ENCODE peak calls at places on chromosomes 1 and 21, in six cellular contexts. K, Q, J, U, V and A are unnamed samples.

GRCh38 chr1:13492711-13493110 is 21.1 kb downstream of the LRRC38 start:
- ATAC-seq in J (peak), U (peak), K (no peak), Q (peak), V (no peak), A (no peak)

GRCh38 chr1:210235363-210236053 is 2.9 kb downstream of the SERTAD4 start:
- ATAC-seq in V (no peak), U (no peak), K (no peak), J (no peak), Q (no peak), A (no peak)

GRCh38 chr1:8481650-8482380 is 163.9 kb downstream of the SLC45A1 start:
- ATAC-seq in U (no peak), Q (no peak), K (no peak), V (no peak), J (no peak), A (no peak)

GRCh38 chr1:10975567-10976326 is 36.7 kb upstream of the TARDBP start:
- ATAC-seq in Q (no peak), U (no peak), V (peak), J (no peak), K (peak), A (peak)

GRCh38 chr1:194570449-194570848 is 1384.0 kb upstream of the B3GALT2 start:
- ATAC-seq in U (no peak), K (no peak), J (no peak), V (no peak), Q (no peak), A (no peak)

GRCh38 chr1:108949044-108949443 is 14.2 kb downstream of the CLCC1 start:
- ATAC-seq in U (no peak), V (no peak), K (no peak), J (no peak), Q (no peak), A (no peak)

GRCh38 chr1:18197299-18197698 is 89.7 kb downstream of the IGSF21 start:
- ATAC-seq in V (no peak), K (no peak), J (no peak), Q (no peak), U (no peak), A (no peak)

GRCh38 chr1:57138432-57139078 is 172.7 kb upstream of the C8B start:
- ATAC-seq in Q (no peak), V (no peak), U (no peak), J (no peak), K (no peak), A (no peak)

GRCh38 chr1:173669491-173669941 is at the start of gene ANKRD45:
- ATAC-seq in J (peak), Q (peak), K (peak), V (no peak), U (peak), A (no peak)

GRCh38 chr1:20634065-20634593 is 871 bp downstream of the PINK1 start:
- ATAC-seq in U (no peak), K (peak), J (no peak), V (peak), Q (no peak), A (no peak)

GRCh38 chr1:155681776-155682175 is 6.8 kb downstream of the YY1AP1 start:
- ATAC-seq in Q (no peak), J (peak), V (no peak), K (no peak), U (peak), A (no peak)

GRCh38 chr1:182990413-182991144 is 32.6 kb upstream of the LAMC1 start:
- ATAC-seq in J (no peak), V (no peak), U (no peak), K (peak), Q (peak), A (no peak)

GRCh38 chr1:183247066-183247465 is 61.0 kb downstream of the LAMC2 start:
- ATAC-seq in U (no peak), Q (no peak), J (no peak), K (no peak), V (no peak), A (no peak)

GRCh38 chr1:61865646-61866220 is 123.5 kb downstream of the PATJ start:
- ATAC-seq in U (peak), K (no peak), Q (peak), J (peak), V (no peak), A (peak)

GRCh38 chr1:8524637-8525157 is 206.8 kb downstream of the SLC45A1 start:
- ATAC-seq in V (no peak), J (no peak), Q (no peak), U (no peak), K (no peak), A (no peak)

GRCh38 chr1:42576935-42577334 is 81.3 kb upstream of the PPIH start:
- ATAC-seq in Q (no peak), U (no peak), K (no peak), J (no peak), V (no peak), A (no peak)

GRCh38 chr1:36139521-36139920 is 9.8 kb downstream of the TRAPPC3 start:
- ATAC-seq in V (no peak), K (no peak), Q (no peak), J (no peak), U (no peak), A (no peak)

GRCh38 chr1:216847385-216848036 is 124.3 kb upstream of the ESRRG start:
- ATAC-seq in U (no peak), J (no peak), K (peak), Q (no peak), V (no peak), A (no peak)

GRCh38 chr1:183550915-183551314 is 39.3 kb downstream of the NCF2 start:
- ATAC-seq in K (no peak), U (no peak), V (no peak), J (no peak), Q (no peak), A (no peak)

GRCh38 chr1:226962421-226963391 is 22.6 kb downstream of the COQ8A start:
- ATAC-seq in Q (no peak), K (no peak), J (no peak), U (peak), V (no peak), A (no peak)

GRCh38 chr1:53739109-53739681 is at the start of gene GLIS1:
- ATAC-seq in Q (peak), U (peak), K (peak), J (peak), V (peak), A (peak)

GRCh38 chr1:33312413-33312749 is 8.5 kb downstream of the A3GALT2 start:
- ATAC-seq in Q (no peak), J (no peak), U (peak), V (no peak), K (no peak), A (no peak)

GRCh38 chr1:50853325-50853724 is 106.7 kb downstream of the FAF1 start:
- ATAC-seq in Q (no peak), K (no peak), V (peak), U (no peak), J (no peak), A (no peak)

GRCh38 chr1:44212355-44213221 is 683 bp upstream of the DMAP1 start:
- ATAC-seq in J (no peak), U (no peak), V (no peak), Q (peak), K (no peak), A (peak)

GRCh38 chr1:245285168-245285567 is 130.4 kb downstream of the KIF26B start:
- ATAC-seq in V (no peak), Q (no peak), K (no peak), U (no peak), J (no peak), A (no peak)

GRCh38 chr1:38502772-38503171 is 356.8 kb downstream of the RRAGC start:
- ATAC-seq in V (no peak), Q (no peak), J (no peak), U (no peak), K (no peak), A (peak)

GRCh38 chr1:192771341-192771740 is 37.5 kb upstream of the RGS2 start:
- ATAC-seq in Q (no peak), J (no peak), K (no peak), U (no peak), V (no peak), A (no peak)

GRCh38 chr1:245807306-245807705 is 652.5 kb downstream of the KIF26B start:
- ATAC-seq in U (no peak), K (no peak), Q (no peak), V (peak), J (no peak), A (peak)

GRCh38 chr1:234302334-234302962 is 70.8 kb upstream of the COA6 start:
- ATAC-seq in U (no peak), V (no peak), J (no peak), K (no peak), Q (no peak), A (no peak)

GRCh38 chr21:39452965-39453332 is 1.2 kb downstream of the SH3BGR start:
- ATAC-seq in V (no peak), J (no peak), K (no peak), U (no peak), Q (no peak), A (no peak)

GRCh38 chr1:147824776-147825175 is 64.4 kb upstream of the GJA5 start:
- ATAC-seq in V (no peak), Q (no peak), J (no peak), K (no peak), U (no peak), A (peak)

GRCh38 chr1:83857705-83858104 is 141.2 kb downstream of the TTLL7 start:
- ATAC-seq in U (no peak), V (no peak), Q (no peak), J (no peak), K (no peak), A (no peak)